ENCODE peak calls at places on chromosomes 16 and 17, in five cellular contexts. J is cardiac muscle cell, Y is left ventricle myocardium inferior, I is osteoblast, X is vagina. U is an unnamed sample. For H3K36me3 and H3K4me1, the result is how much of the 10 kb centered on the place peaks cover.

GRCh38 chr17:40093005-40093579 is 7.3 kb downstream of the NR1D1 start:
- DNase-seq in J (no peak), Y (no peak), I (peak), X (no peak), U (peak)

GRCh38 chr16:84898447-84898846 is 78.7 kb downstream of the CRISPLD2 start:
- DNase-seq in J (no peak), Y (no peak), I (no peak), X (no peak), U (no peak)

GRCh38 chr16:23055481-23055880 is 93.8 kb downstream of the USP31 start:
- DNase-seq in J (no peak), Y (no peak), I (no peak), X (no peak), U (no peak)

GRCh38 chr17:76270127-76270592 is 5.0 kb downstream of the UBALD2 start:
- DNase-seq in J (no peak), Y (no peak), I (peak), X (no peak), U (peak)

GRCh38 chr17:21171970-21172510 is 41.9 kb downstream of the TMEM11 start:
- DNase-seq in J (no peak), Y (no peak), I (no peak), X (no peak), U (no peak)

GRCh38 chr16:77191259-77191969 is 424 bp downstream of the MON1B start:
- DNase-seq in J (peak), Y (no peak), I (peak), X (no peak), U (peak)

GRCh38 chr17:58330997-58331814 is 2.6 kb upstream of the TSPOAP1 start:
- DNase-seq in J (no peak), Y (peak), I (peak), X (no peak), U (no peak)

GRCh38 chr17:77203846-77204245 is 63.1 kb downstream of the SEC14L1 start:
- DNase-seq in J (no peak), Y (no peak), I (no peak), X (no peak), U (no peak)

GRCh38 chr17:51653902-51654301 is 393.6 kb downstream of the UTP18 start:
- DNase-seq in J (no peak), Y (no peak), I (no peak), X (no peak), U (no peak)

GRCh38 chr17:53570731-53571130 is 252.0 kb upstream of the KIF2B start:
- DNase-seq in J (peak), Y (no peak), I (no peak), X (no peak), U (no peak)

GRCh38 chr17:49521088-49521450 is 26.0 kb downstream of the NGFR start:
- DNase-seq in J (no peak), Y (no peak), I (peak), X (no peak), U (no peak)

GRCh38 chr16:31467151-31467550 is 4.8 kb upstream of the TGFB1I1 start:
- DNase-seq in J (peak), Y (no peak), I (peak), X (no peak), U (no peak)

GRCh38 chr16:5412721-5413120 is 315.1 kb upstream of the EEF2KMT start:
- DNase-seq in J (no peak), Y (no peak), I (no peak), X (no peak), U (no peak)

GRCh38 chr17:66426397-66427033 is 124.1 kb downstream of the PRKCA start:
- DNase-seq in J (peak), Y (no peak), I (no peak), X (no peak), U (no peak)

GRCh38 chr16:53803451-53803850 is 99.5 kb downstream of the FTO start:
- DNase-seq in J (no peak), Y (no peak), I (no peak), X (no peak), U (no peak)

GRCh38 chr17:39573447-39574298 is 34.0 kb downstream of the NEUROD2 start:
- DNase-seq in J (peak), Y (peak), I (peak), X (no peak), U (peak)

GRCh38 chr17:81002409-81003361 is 11.0 kb downstream of the CHMP6 start:
- DNase-seq in J (peak), Y (peak), I (peak), X (no peak), U (peak)

GRCh38 chr17:44599298-44600175 is 42.3 kb downstream of the FZD2 start:
- DNase-seq in J (peak), Y (no peak), I (peak), X (no peak), U (peak)

GRCh38 chr17:36008998-36009665 is 7.8 kb upstream of the CCL15 start:
- DNase-seq in J (peak), Y (no peak), I (peak), X (no peak), U (no peak)

GRCh38 chr16:88407042-88407420 is 24.3 kb downstream of the ZNF469 start:
- DNase-seq in J (no peak), Y (no peak), I (no peak), X (no peak), U (no peak)

GRCh38 chr17:18139949-18140348 is 31.4 kb downstream of the MYO15A start:
- DNase-seq in J (peak), Y (no peak), I (peak), X (no peak), U (no peak)

GRCh38 chr16:85606920-85607319 is 6.2 kb upstream of the GSE1 start:
- DNase-seq in J (no peak), Y (no peak), I (no peak), X (no peak), U (no peak)

GRCh38 chr16:27326738-27327585 is 13.2 kb downstream of the IL4R start:
- DNase-seq in J (peak), Y (peak), I (peak), X (no peak), U (peak)

GRCh38 chr17:79534851-79535727 is 75.8 kb downstream of the RBFOX3 start:
- DNase-seq in J (no peak), Y (no peak), I (peak), X (no peak), U (no peak)

GRCh38 chr16:55297062-55297909 is 26.7 kb upstream of the IRX6 start:
- DNase-seq in J (no peak), Y (no peak), I (no peak), X (no peak), U (no peak)

GRCh38 chr16:2428051-2428786 is 1.0 kb upstream of the CCNF start:
- DNase-seq in J (peak), Y (no peak), I (peak), X (no peak), U (peak)

GRCh38 chr16:15073101-15073500 is 17.2 kb upstream of the NTAN1 start:
- DNase-seq in J (no peak), Y (no peak), I (no peak), X (no peak), U (no peak)

GRCh38 chr16:24036614-24037013 is 200.8 kb downstream of the PRKCB start:
- DNase-seq in J (peak), Y (no peak), I (peak), X (no peak), U (no peak)

GRCh38 chr16:27495191-27495590 is 54.5 kb downstream of the GTF3C1 start:
- DNase-seq in J (peak), Y (no peak), I (peak), X (no peak), U (no peak)

GRCh38 chr17:74206332-74206818 is 2.9 kb downstream of the RPL38 start:
- DNase-seq in J (no peak), Y (no peak), I (no peak), X (no peak), U (no peak)

GRCh38 chr17:74203439-74204240 is at the start of gene RPL38:
- DNase-seq in J (peak), Y (peak), I (peak), X (no peak), U (peak)

GRCh38 chr17:74202879-74203432 is 522 bp upstream of the RPL38 start:
- DNase-seq in J (no peak), Y (no peak), I (peak), X (no peak), U (no peak)

GRCh38 chr17:74205274-74205673 is 1.8 kb downstream of the RPL38 start:
- DNase-seq in J (no peak), Y (no peak), I (peak), X (no peak), U (no peak)

GRCh38 chr17:74204474-74204873 is 996 bp downstream of the RPL38 start:
- DNase-seq in J (no peak), Y (no peak), I (no peak), X (no peak), U (no peak)
- H3K27ac ChIP-seq in J (peak), Y (peak), I (peak), X (peak), U (no peak)

DNA sequence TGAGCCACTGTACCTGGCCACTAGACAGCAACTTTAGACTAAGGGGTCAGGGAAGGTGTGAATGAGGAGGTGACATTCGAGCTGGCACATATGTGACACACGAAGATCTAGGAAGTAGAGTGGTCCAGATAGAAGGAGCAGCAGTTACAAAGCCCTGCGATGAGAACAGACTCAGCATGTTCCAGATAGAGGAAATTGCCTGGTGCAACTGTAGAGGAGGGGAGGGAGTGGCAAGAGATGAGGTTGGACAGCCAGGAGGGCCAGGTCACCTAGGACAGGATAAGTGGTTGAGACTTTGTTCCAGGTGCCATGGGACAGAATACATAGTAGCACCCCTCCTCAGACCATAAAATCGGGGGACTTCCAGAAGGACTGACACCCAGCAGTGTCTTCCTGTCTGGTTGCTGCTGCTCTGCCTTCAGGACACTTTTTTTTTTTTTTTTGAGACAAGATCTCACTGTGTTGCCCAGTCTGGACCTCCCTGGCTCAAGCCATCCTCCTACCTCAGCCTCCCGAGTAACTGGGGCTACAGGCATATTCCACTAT is 11.0 kb upstream of the CENPT start:
- DNase-seq in J (no peak), Y (no peak), I (no peak), X (no peak), U (no peak)
- H3K36me3 ChIP-seq in J (under half), Y (under half), I (under half), X (under half), U (under half)

GRCh38 chr16:19808061-19808621 is 76.5 kb downstream of the GPRC5B start:
- DNase-seq in J (peak), Y (no peak), I (peak), X (no peak), U (peak)
- H3K4me1 ChIP-seq in J (under half), Y (half or more), I (under half), X (under half), U (under half)

DNA sequence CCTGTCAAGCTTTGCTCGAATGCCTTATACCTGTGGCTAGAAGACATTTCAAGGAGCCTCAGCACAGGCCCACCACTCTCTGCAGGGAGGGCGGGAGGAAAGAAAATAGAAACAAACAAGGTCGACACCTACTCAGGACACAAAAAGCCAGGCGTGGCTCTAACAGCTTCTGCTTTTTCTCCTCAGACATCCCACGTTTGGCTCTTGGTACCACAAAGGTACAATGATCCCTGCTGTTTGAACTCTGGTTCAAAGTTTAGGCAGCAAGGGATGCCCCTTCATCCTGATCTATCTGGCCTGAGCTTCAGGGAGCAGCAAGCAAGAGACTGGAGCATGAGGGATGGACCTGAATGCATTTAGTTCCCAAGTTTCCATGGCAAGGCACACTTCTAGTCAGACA is 57.1 kb downstream of the CREBBP start:
- DNase-seq in J (no peak), Y (no peak), I (no peak), X (no peak), U (no peak)
- H3K27ac ChIP-seq in J (peak), Y (peak), I (no peak), X (no peak), U (no peak)